ENCODE peak calls at places on chromosomes 3 and 15, in six cellular contexts. R is left kidney, B is pons, S is T-helper 1 cell, N is cardiac muscle cell, X is HL-60. C is an unnamed sample.

GRCh38 chr3:136659253-136659652 is 92.9 kb downstream of the STAG1 start:
- DNase-seq in R (peak), B (peak), X (no peak), N (peak), S (no peak), C (peak)

GRCh38 chr3:106957021-106957420 is 420.2 kb upstream of the CCDC54 start:
- DNase-seq in X (no peak), N (peak), S (no peak), B (no peak), R (no peak), C (no peak)

GRCh38 chr3:2303567-2303966 is 204.9 kb downstream of the CNTN4 start:
- DNase-seq in R (peak), S (no peak), B (no peak), N (peak), X (no peak), C (no peak)

GRCh38 chr3:42780892-42781700 is 8.0 kb upstream of the CCDC13 start:
- DNase-seq in R (peak), B (peak), X (peak), N (peak), S (peak), C (no peak)

GRCh38 chr3:128274837-128275236 is 121.6 kb downstream of the EEFSEC start:
- DNase-seq in S (no peak), R (no peak), X (no peak), N (peak), B (no peak), C (no peak)

GRCh38 chr3:179716811-179717210 is 64.0 kb downstream of the USP13 start:
- DNase-seq in X (no peak), S (no peak), B (no peak), N (peak), R (no peak), C (no peak)

GRCh38 chr3:187746479-187747335 is 1.4 kb upstream of the BCL6 start:
- DNase-seq in R (peak), S (peak), B (peak), N (peak), X (no peak), C (peak)

GRCh38 chr15:52134502-52135144 is 22.0 kb upstream of the BCL2L10 start:
- DNase-seq in S (no peak), X (peak), B (no peak), R (no peak), N (no peak), C (no peak)

GRCh38 chr15:99212401-99212800 is 37.0 kb downstream of the TTC23 start:
- DNase-seq in R (no peak), X (no peak), S (no peak), N (peak), B (no peak), C (peak)

GRCh38 chr3:188802645-188803044 is 369.1 kb upstream of the TPRG1 start:
- DNase-seq in S (no peak), B (no peak), N (no peak), X (no peak), R (no peak), C (no peak)

GRCh38 chr3:48661501-48662139 is 1.1 kb downstream of the CELSR3 start:
- DNase-seq in N (peak), B (no peak), S (peak), R (peak), X (peak), C (peak)

GRCh38 chr15:51307325-51307724 is 31.1 kb downstream of the CYP19A1 start:
- DNase-seq in N (no peak), B (no peak), R (no peak), X (no peak), S (no peak), C (no peak)

GRCh38 chr3:171770689-171771620 is 39.3 kb downstream of the PLD1 start:
- DNase-seq in R (peak), X (peak), B (peak), S (no peak), N (peak), C (peak)

GRCh38 chr3:167978071-167978470 is 117.7 kb downstream of the GOLIM4 start:
- DNase-seq in N (peak), S (no peak), R (no peak), B (no peak), X (no peak), C (no peak)

GRCh38 chr15:70494861-70495571 is 268.3 kb downstream of the UACA start:
- DNase-seq in B (no peak), N (peak), S (no peak), X (no peak), R (peak), C (no peak)

GRCh38 chr3:138938056-138938876 is 8.7 kb downstream of the FOXL2 start:
- DNase-seq in N (no peak), B (no peak), S (no peak), X (no peak), R (peak), C (no peak)

GRCh38 chr3:64038252-64038651 is 15.0 kb upstream of the PSMD6 start:
- DNase-seq in R (no peak), X (no peak), B (no peak), N (no peak), S (no peak), C (no peak)

GRCh38 chr3:195203631-195204030 is 67.3 kb downstream of the XXYLT1 start:
- DNase-seq in B (no peak), X (no peak), N (no peak), S (no peak), R (no peak), C (peak)

GRCh38 chr3:120093119-120093922 is 926 bp downstream of the GSK3B start:
- DNase-seq in S (peak), N (peak), X (peak), B (peak), R (peak), C (peak)

GRCh38 chr3:52104664-52105281 is 48.4 kb upstream of the DUSP7 start:
- DNase-seq in R (no peak), S (no peak), B (no peak), X (no peak), N (no peak), C (no peak)

GRCh38 chr3:45054196-45054857 is 28.2 kb downstream of the CLEC3B start:
- DNase-seq in S (no peak), X (peak), N (peak), R (no peak), B (no peak), C (no peak)

GRCh38 chr15:70050970-70051369 is 46.7 kb downstream of the TLE3 start:
- DNase-seq in S (no peak), B (no peak), X (no peak), R (no peak), N (no peak), C (no peak)

C was measured in adrenal gland.